ENCODE peak calls at places on chromosomes 1 and 21, in nine cellular contexts. M is heart left ventricle; Y is neural progenitor cell; V is T1000; R is left cardiac atrium; T is stimulated activated CD8-positive, alpha-beta memory T cell treated with anti-CD3 and anti-CD28 coated beads, Interleukin-15, amount 100 ng/mL, for 4 hours; L is stimulated activated CD4-positive, alpha-beta T cell treated with anti-CD3 and anti-CD28 coated beads, Interleukin-2, amount 100 ng/mL, for 48 hours; N is lung; I is effector CD8-positive, alpha-beta T cell. J is an unnamed sample.

GRCh38 chr21:37073417-37074194 is 552 bp downstream of the TTC3 start:
- DNase-seq in M (peak; percentile 67), Y (peak; percentile 46), V (peak; percentile 38), R (peak; percentile 67), T (no peak), L (peak; percentile 32), N (peak; percentile 60), I (peak; percentile 73), J (peak; percentile 53)

GRCh38 chr21:36454079-36454478 is 25.8 kb downstream of the CLDN14 start:
- DNase-seq in M (no peak), Y (peak; percentile 53), V (no peak), R (no peak), T (no peak), L (no peak), N (no peak), I (no peak), J (no peak)

GRCh38 chr21:43274022-43274945 is 105.5 kb downstream of the CRYAA start:
- DNase-seq in M (peak; percentile 13), Y (no peak), V (no peak), R (peak; percentile 15), T (no peak), L (no peak), N (no peak), I (no peak), J (no peak)

GRCh38 chr1:35683012-35683411 is 35.7 kb downstream of the C1orf216 start:
- DNase-seq in M (no peak), Y (no peak), V (no peak), R (no peak), T (no peak), L (no peak), N (no peak), I (no peak), J (no peak)

GRCh38 chr1:7298749-7299151 is 472.3 kb upstream of the VAMP3 start:
- DNase-seq in M (no peak), Y (no peak), V (peak; percentile 46), R (no peak), T (no peak), L (no peak), N (peak; percentile 21), I (no peak), J (no peak)

GRCh38 chr1:233269656-233270055 is 25.9 kb downstream of the PCNX2 start:
- DNase-seq in M (no peak), Y (no peak), V (no peak), R (no peak), T (no peak), L (no peak), N (no peak), I (no peak), J (no peak)

GRCh38 chr21:15015622-15016471 is 49.0 kb downstream of the NRIP1 start:
- DNase-seq in M (no peak), Y (no peak), V (no peak), R (no peak), T (no peak), L (no peak), N (no peak), I (no peak), J (no peak)

GRCh38 chr1:214593158-214593557 is 9.8 kb upstream of the CENPF start:
- DNase-seq in M (no peak), Y (no peak), V (no peak), R (no peak), T (no peak), L (no peak), N (no peak), I (no peak), J (no peak)

GRCh38 chr1:227869851-227870305 is 54.4 kb downstream of the PRSS38 start:
- DNase-seq in M (no peak), Y (no peak), V (no peak), R (no peak), T (no peak), L (no peak), N (no peak), I (no peak), J (no peak)

GRCh38 chr1:171869097-171869496 is 27.8 kb downstream of the DNM3 start:
- DNase-seq in M (no peak), Y (no peak), V (no peak), R (peak; percentile 19), T (no peak), L (no peak), N (no peak), I (no peak), J (no peak)

GRCh38 chr1:222974496-222974895 is 159.7 kb downstream of the DISP1 start:
- DNase-seq in M (no peak), Y (no peak), V (peak; percentile 9), R (no peak), T (no peak), L (no peak), N (no peak), I (no peak), J (no peak)

GRCh38 chr1:116418091-116418830 is 45.2 kb downstream of the ATP1A1 start:
- DNase-seq in M (peak; percentile 87), Y (peak; percentile 84), V (peak; percentile 69), R (peak; percentile 88), T (peak; percentile 79), L (peak; percentile 79), N (peak; percentile 84), I (peak; percentile 77), J (peak; percentile 87)

GRCh38 chr1:51175278-51175677 is 60.8 kb upstream of the RNF11 start:
- DNase-seq in M (no peak), Y (no peak), V (no peak), R (no peak), T (no peak), L (no peak), N (no peak), I (no peak), J (no peak)

GRCh38 chr1:63524166-63524565 is 841 bp downstream of the EFCAB7 start:
- DNase-seq in M (no peak), Y (no peak), V (no peak), R (no peak), T (no peak), L (no peak), N (no peak), I (no peak), J (no peak)

GRCh38 chr1:218699411-218699810 is 354.3 kb downstream of the TGFB2 start:
- DNase-seq in M (no peak), Y (no peak), V (no peak), R (no peak), T (no peak), L (no peak), N (no peak), I (no peak), J (no peak)